ENCODE peak calls at places on chromosome X, in six cellular contexts. One of them, this sample, is unnamed.

GRCh38 chrX:115413246-115413878 is 123.8 kb downstream of the LUZP4 start:
- DNase-seq in brain microvascular endothelial cell: peak; percentile 24
- DNase-seq in tibial nerve: no peak
- DNase-seq in testis: no peak
- DNase-seq in hepatocyte: no peak
- DNase-seq in neuronal stem cell: no peak
- DNase-seq in this sample: no peak

GRCh38 chrX:10828640-10829039 is 208.3 kb upstream of the MID1 start:
- DNase-seq in brain microvascular endothelial cell: no peak
- DNase-seq in tibial nerve: no peak
- DNase-seq in testis: no peak
- DNase-seq in hepatocyte: no peak
- DNase-seq in neuronal stem cell: no peak
- DNase-seq in this sample: no peak

GRCh38 chrX:69552512-69552911 is 48.4 kb downstream of the NALF2 start:
- DNase-seq in brain microvascular endothelial cell: no peak
- DNase-seq in tibial nerve: no peak
- DNase-seq in testis: no peak
- DNase-seq in hepatocyte: no peak
- DNase-seq in neuronal stem cell: no peak
- DNase-seq in this sample: no peak

GRCh38 chrX:19990225-19990518 is 689 bp downstream of the BCLAF3 start:
- DNase-seq in brain microvascular endothelial cell: no peak
- DNase-seq in tibial nerve: no peak
- DNase-seq in testis: no peak
- DNase-seq in hepatocyte: no peak
- DNase-seq in neuronal stem cell: no peak
- DNase-seq in this sample: no peak

GRCh38 chrX:72313757-72314156 is 8.0 kb upstream of the CITED1 start:
- DNase-seq in brain microvascular endothelial cell: no peak
- DNase-seq in tibial nerve: no peak
- DNase-seq in testis: no peak
- DNase-seq in hepatocyte: no peak
- DNase-seq in neuronal stem cell: no peak
- DNase-seq in this sample: no peak

GRCh38 chrX:49876750-49877149 is 2.5 kb upstream of the USP27X start:
- DNase-seq in brain microvascular endothelial cell: peak; percentile 26
- DNase-seq in tibial nerve: no peak
- DNase-seq in testis: peak; percentile 22
- DNase-seq in hepatocyte: peak; percentile 57
- DNase-seq in neuronal stem cell: no peak
- DNase-seq in this sample: no peak

GRCh38 chrX:133413218-133413925 is 1.9 kb downstream of the GPC4 start:
- DNase-seq in brain microvascular endothelial cell: no peak
- DNase-seq in tibial nerve: no peak
- DNase-seq in testis: no peak
- DNase-seq in hepatocyte: no peak
- DNase-seq in neuronal stem cell: no peak
- DNase-seq in this sample: no peak

GRCh38 chrX:44470816-44471215 is 71.8 kb downstream of the FUNDC1 start:
- DNase-seq in brain microvascular endothelial cell: no peak
- DNase-seq in tibial nerve: no peak
- DNase-seq in testis: no peak
- DNase-seq in hepatocyte: no peak
- DNase-seq in neuronal stem cell: no peak
- DNase-seq in this sample: no peak

GRCh38 chrX:79146552-79147390 is 2.3 kb downstream of the GPR174 start:
- DNase-seq in brain microvascular endothelial cell: no peak
- DNase-seq in tibial nerve: no peak
- DNase-seq in testis: no peak
- DNase-seq in hepatocyte: no peak
- DNase-seq in neuronal stem cell: no peak
- DNase-seq in this sample: no peak

GRCh38 chrX:1178580-1179057 is 33.8 kb downstream of the CRLF2 start:
- DNase-seq in brain microvascular endothelial cell: no peak
- DNase-seq in tibial nerve: no peak
- DNase-seq in testis: no peak
- DNase-seq in hepatocyte: peak; percentile 64
- DNase-seq in neuronal stem cell: no peak
- DNase-seq in this sample: no peak

GRCh38 chrX:153793291-153793690 is 884 bp downstream of the IDH3G start:
- DNase-seq in brain microvascular endothelial cell: no peak
- DNase-seq in tibial nerve: no peak
- DNase-seq in testis: no peak
- DNase-seq in hepatocyte: no peak
- DNase-seq in neuronal stem cell: no peak
- DNase-seq in this sample: no peak
- H3K4me3 ChIP-seq in brain microvascular endothelial cell: peak overlapping the region; percentile 77
- H3K4me3 ChIP-seq in tibial nerve: peak overlapping the region; percentile 62
- H3K4me3 ChIP-seq in testis: peak overlapping the region; percentile 60
- H3K4me3 ChIP-seq in hepatocyte: peak overlapping the region; percentile 71
- H3K4me3 ChIP-seq in neuronal stem cell: peak overlapping the region; percentile 88
- H3K4me3 ChIP-seq in this sample: peak overlapping the region; percentile 84

GRCh38 chrX:120463241-120463640 is 5.9 kb downstream of the LAMP2 start:
- DNase-seq in brain microvascular endothelial cell: no peak
- DNase-seq in tibial nerve: no peak
- DNase-seq in testis: no peak
- DNase-seq in hepatocyte: no peak
- DNase-seq in neuronal stem cell: no peak
- DNase-seq in this sample: no peak

GRCh38 chrX:120468479-120468824 is 644 bp downstream of the LAMP2 start:
- DNase-seq in brain microvascular endothelial cell: no peak
- DNase-seq in tibial nerve: no peak
- DNase-seq in testis: no peak
- DNase-seq in hepatocyte: no peak
- DNase-seq in neuronal stem cell: no peak
- DNase-seq in this sample: no peak

GRCh38 chrX:120464409-120464808 is 4.7 kb downstream of the LAMP2 start:
- DNase-seq in brain microvascular endothelial cell: no peak
- DNase-seq in tibial nerve: no peak
- DNase-seq in testis: no peak
- DNase-seq in hepatocyte: no peak
- DNase-seq in neuronal stem cell: no peak
- DNase-seq in this sample: no peak

GRCh38 chrX:120468825-120469525 is at the start of gene LAMP2:
- DNase-seq in brain microvascular endothelial cell: peak; percentile 84
- DNase-seq in tibial nerve: peak; percentile 80
- DNase-seq in testis: peak; percentile 95
- DNase-seq in hepatocyte: peak; percentile 93
- DNase-seq in neuronal stem cell: peak; percentile 67
- DNase-seq in this sample: no peak

GRCh38 chrX:120468071-120468470 is 1.0 kb downstream of the LAMP2 start:
- DNase-seq in brain microvascular endothelial cell: no peak
- DNase-seq in tibial nerve: no peak
- DNase-seq in testis: no peak
- DNase-seq in hepatocyte: no peak
- DNase-seq in neuronal stem cell: no peak
- DNase-seq in this sample: no peak
- H3K4me3 ChIP-seq in brain microvascular endothelial cell: peak overlapping the region; percentile 76
- H3K4me3 ChIP-seq in tibial nerve: peak overlapping the region; percentile 63
- H3K4me3 ChIP-seq in testis: peak overlapping the region; percentile 65
- H3K4me3 ChIP-seq in hepatocyte: peak overlapping the region; percentile 57
- H3K4me3 ChIP-seq in neuronal stem cell: no peak overlapping the region
- H3K4me3 ChIP-seq in this sample: peak overlapping the region; percentile 69

GRCh38 chrX:13427441-13428054 is 107.7 kb upstream of the ATXN3L start:
- DNase-seq in brain microvascular endothelial cell: peak; percentile 24
- DNase-seq in tibial nerve: no peak
- DNase-seq in testis: no peak
- DNase-seq in hepatocyte: no peak
- DNase-seq in neuronal stem cell: no peak
- DNase-seq in this sample: no peak
- H3K4me3 ChIP-seq in brain microvascular endothelial cell: no peak overlapping the region
- H3K4me3 ChIP-seq in tibial nerve: no peak overlapping the region
- H3K4me3 ChIP-seq in testis: no peak overlapping the region
- H3K4me3 ChIP-seq in hepatocyte: no peak overlapping the region
- H3K4me3 ChIP-seq in neuronal stem cell: no peak overlapping the region
- H3K4me3 ChIP-seq in this sample: no peak overlapping the region

DNA sequence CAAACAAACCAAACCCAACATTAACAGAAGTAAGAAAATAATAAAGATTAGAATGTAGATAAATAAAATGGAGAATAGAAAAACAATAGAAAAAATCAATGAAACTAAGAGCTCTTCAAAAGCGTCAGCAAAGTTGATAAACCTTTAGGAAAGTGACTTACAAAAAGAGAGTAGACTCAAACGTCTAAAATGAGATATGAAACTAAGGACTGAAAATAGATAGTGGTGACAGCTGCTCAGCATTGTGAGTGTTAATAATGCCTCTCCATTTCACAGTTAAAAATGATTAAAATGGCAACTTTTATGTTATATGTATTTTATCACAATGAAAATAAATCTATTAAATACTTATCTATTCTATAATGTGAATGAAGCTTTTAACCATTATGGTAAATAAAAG is 125.7 kb upstream of the CPXCR1 start:
- DNase-seq in brain microvascular endothelial cell: no peak
- DNase-seq in tibial nerve: no peak
- DNase-seq in testis: no peak
- DNase-seq in hepatocyte: no peak
- DNase-seq in neuronal stem cell: no peak
- DNase-seq in this sample: no peak
- H3K4me3 ChIP-seq in brain microvascular endothelial cell: no peak overlapping the region
- H3K4me3 ChIP-seq in tibial nerve: no peak overlapping the region
- H3K4me3 ChIP-seq in testis: no peak overlapping the region
- H3K4me3 ChIP-seq in hepatocyte: no peak overlapping the region
- H3K4me3 ChIP-seq in neuronal stem cell: no peak overlapping the region
- H3K4me3 ChIP-seq in this sample: no peak overlapping the region

GRCh38 chrX:77899081-77899828 is at the start of gene COX7B:
- DNase-seq in brain microvascular endothelial cell: peak; percentile 91
- DNase-seq in tibial nerve: peak; percentile 18
- DNase-seq in testis: peak; percentile 83
- DNase-seq in hepatocyte: peak; percentile 91
- DNase-seq in neuronal stem cell: peak; percentile 89
- DNase-seq in this sample: peak; percentile 84

GRCh38 chrX:77900688-77901087 is 1.4 kb downstream of the COX7B start:
- DNase-seq in brain microvascular endothelial cell: no peak
- DNase-seq in tibial nerve: no peak
- DNase-seq in testis: no peak
- DNase-seq in hepatocyte: no peak
- DNase-seq in neuronal stem cell: no peak
- DNase-seq in this sample: no peak

DNA sequence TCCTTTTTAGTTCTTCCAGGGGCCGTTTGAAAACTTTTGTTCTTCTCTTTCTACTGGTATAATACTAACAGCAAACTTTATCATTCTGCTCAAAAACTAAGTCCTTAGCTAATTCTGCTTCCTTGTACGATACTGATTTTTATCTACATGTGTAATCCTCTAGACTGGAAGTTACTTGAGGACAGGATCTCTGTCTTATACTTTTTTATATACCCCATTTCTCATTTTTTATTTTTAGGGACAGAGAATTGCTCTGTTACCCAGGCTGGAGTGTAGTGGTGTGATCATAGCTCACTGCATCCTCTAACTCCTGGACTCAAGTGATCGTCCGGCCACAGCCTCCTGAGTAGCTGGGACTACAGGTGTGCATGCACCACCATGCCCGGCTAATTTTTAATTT is 2.2 kb downstream of the COX7B start:
- DNase-seq in brain microvascular endothelial cell: no peak
- DNase-seq in tibial nerve: no peak
- DNase-seq in testis: no peak
- DNase-seq in hepatocyte: no peak
- DNase-seq in neuronal stem cell: no peak
- DNase-seq in this sample: no peak
- H3K4me3 ChIP-seq in brain microvascular endothelial cell: no peak overlapping the region
- H3K4me3 ChIP-seq in tibial nerve: no peak overlapping the region
- H3K4me3 ChIP-seq in testis: no peak overlapping the region
- H3K4me3 ChIP-seq in hepatocyte: no peak overlapping the region
- H3K4me3 ChIP-seq in neuronal stem cell: no peak overlapping the region
- H3K4me3 ChIP-seq in this sample: no peak overlapping the region

DNA sequence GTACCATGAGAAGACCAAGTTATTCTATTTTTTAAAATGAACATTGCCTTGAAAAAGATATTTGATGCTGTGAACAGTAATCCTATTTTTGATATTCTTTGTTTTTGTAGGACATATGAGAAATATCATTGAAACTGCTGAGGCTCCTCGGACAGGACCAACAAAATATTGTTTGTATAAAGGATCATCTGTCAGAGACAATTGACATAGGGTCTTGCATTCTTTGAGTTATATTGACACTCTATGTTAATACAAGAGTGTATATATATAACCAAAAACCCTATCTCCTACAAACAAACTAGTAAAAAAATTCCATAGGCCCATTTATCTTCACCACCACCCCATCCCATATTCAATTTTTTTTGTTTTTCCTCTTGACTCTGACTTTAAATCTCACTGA is 222.7 kb downstream of the DACH2 start:
- DNase-seq in brain microvascular endothelial cell: no peak
- DNase-seq in tibial nerve: no peak
- DNase-seq in testis: no peak
- DNase-seq in hepatocyte: no peak
- DNase-seq in neuronal stem cell: no peak
- DNase-seq in this sample: no peak
- H3K4me3 ChIP-seq in brain microvascular endothelial cell: no peak overlapping the region
- H3K4me3 ChIP-seq in tibial nerve: no peak overlapping the region
- H3K4me3 ChIP-seq in testis: no peak overlapping the region
- H3K4me3 ChIP-seq in hepatocyte: no peak overlapping the region
- H3K4me3 ChIP-seq in neuronal stem cell: no peak overlapping the region
- H3K4me3 ChIP-seq in this sample: no peak overlapping the region